ENCODE peak calls at places on chromosomes 16 and 17, in five cellular contexts. R is AG09309; S is tibial artery; V is CD8-positive, alpha-beta T cell; M is fibroblast of mammary gland. P is an unnamed sample.

GRCh38 chr16:85350973-85351372 is 238.7 kb upstream of the CIBAR2 start:
- DNase-seq in R (peak; percentile 92), S (peak; percentile 97), V (no peak), M (peak; percentile 83), P (no peak)

GRCh38 chr17:43832976-43833829 is at the start of gene MPP3:
- DNase-seq in R (no peak), S (peak; percentile 83), V (peak; percentile 35), M (peak; percentile 60), P (no peak)

GRCh38 chr17:78271419-78272160 is 40.2 kb downstream of the TMEM235 start:
- DNase-seq in R (no peak), S (no peak), V (no peak), M (no peak), P (no peak)

GRCh38 chr17:82489117-82489516 is 30.4 kb upstream of the FOXK2 start:
- DNase-seq in R (no peak), S (peak; percentile 97), V (no peak), M (peak; percentile 77), P (no peak)

GRCh38 chr17:12599185-12599920 is 66.3 kb upstream of the MYOCD start:
- DNase-seq in R (no peak), S (no peak), V (no peak), M (peak; percentile 25), P (no peak)

GRCh38 chr16:49061315-49061714 is 220.3 kb downstream of the CBLN1 start:
- DNase-seq in R (no peak), S (no peak), V (no peak), M (no peak), P (no peak)

GRCh38 chr16:79372504-79373184 is 227.9 kb downstream of the MAF start:
- DNase-seq in R (no peak), S (no peak), V (no peak), M (peak; percentile 73), P (no peak)

GRCh38 chr16:67767953-67768352 is 38.4 kb downstream of the RANBP10 start:
- DNase-seq in R (peak; percentile 32), S (no peak), V (no peak), M (peak; percentile 87), P (no peak)

GRCh38 chr16:55475919-55476318 is 3.1 kb upstream of the MMP2 start:
- DNase-seq in R (no peak), S (no peak), V (no peak), M (no peak), P (no peak)

GRCh38 chr17:5819396-5819795 is 235.1 kb upstream of the NLRP1 start:
- DNase-seq in R (no peak), S (no peak), V (no peak), M (no peak), P (no peak)

GRCh38 chr16:73196670-73197069 is 148.7 kb upstream of the ZFHX3 start:
- DNase-seq in R (no peak), S (peak; percentile 83), V (peak; percentile 3), M (peak; percentile 79), P (peak; percentile 26)

GRCh38 chr16:55324491-55325447 is 766 bp downstream of the IRX6 start:
- DNase-seq in R (no peak), S (peak; percentile 65), V (no peak), M (peak; percentile 1), P (no peak)

GRCh38 chr17:1591474-1592090 is 29.0 kb upstream of the PITPNA start:
- DNase-seq in R (no peak), S (no peak), V (no peak), M (no peak), P (no peak)

GRCh38 chr17:57735230-57735629 is 9.9 kb downstream of the CCDC182 start:
- DNase-seq in R (no peak), S (no peak), V (no peak), M (no peak), P (no peak)

GRCh38 chr16:49492090-49492801 is 118.6 kb downstream of the C16orf78 start:
- DNase-seq in R (no peak), S (peak; percentile 69), V (peak; percentile 28), M (no peak), P (no peak)

GRCh38 chr16:68384293-68385255 is 63.7 kb downstream of the SMPD3 start:
- DNase-seq in R (no peak), S (no peak), V (no peak), M (no peak), P (no peak)

GRCh38 chr17:17675925-17676534 is 5.2 kb upstream of the RAI1 start:
- DNase-seq in R (no peak), S (no peak), V (no peak), M (peak; percentile 43), P (no peak)

GRCh38 chr17:36547776-36548175 is 3.1 kb downstream of the GGNBP2 start:
- DNase-seq in R (no peak), S (no peak), V (no peak), M (no peak), P (no peak)

GRCh38 chr16:82226327-82226726 is 56.3 kb upstream of the MPHOSPH6 start:
- DNase-seq in R (no peak), S (no peak), V (no peak), M (no peak), P (no peak)

GRCh38 chr17:81028506-81028858 is 6.5 kb upstream of the BAIAP2 start:
- DNase-seq in R (no peak), S (no peak), V (no peak), M (no peak), P (no peak)

GRCh38 chr17:1643293-1643998 is 2.1 kb downstream of the SCARF1 start:
- DNase-seq in R (no peak), S (no peak), V (peak; percentile 42), M (no peak), P (no peak)

GRCh38 chr17:30926516-30926915 is 4.8 kb downstream of the ADAP2 start:
- DNase-seq in R (no peak), S (peak; percentile 0), V (no peak), M (no peak), P (no peak)

GRCh38 chr16:4747906-4748681 is 13.8 kb downstream of the DNAAF8 start:
- DNase-seq in R (no peak), S (no peak), V (no peak), M (no peak), P (no peak)
- H3K4me3 ChIP-seq in R (no peak overlapping the region), S (no peak overlapping the region), V (no peak overlapping the region), M (no peak overlapping the region), P (no peak overlapping the region)

GRCh38 chr16:14088155-14088753 is 17.1 kb downstream of the MRTFB start:
- DNase-seq in R (no peak), S (no peak), V (no peak), M (peak; percentile 77), P (no peak)
- TF ChIP-seq CTCF in R (no peak), S (no peak), V (no peak), M (no peak), P (no peak)

GRCh38 chr17:79613195-79613517 is 2.3 kb upstream of the RBFOX3 start:
- DNase-seq in R (no peak), S (no peak), V (no peak), M (no peak), P (no peak)
- H3K4me3 ChIP-seq in R (no peak overlapping the region), S (no peak overlapping the region), V (no peak overlapping the region), M (no peak overlapping the region), P (no peak overlapping the region)

GRCh38 chr16:86872126-86872525 is 293.8 kb downstream of the FOXL1 start:
- DNase-seq in R (no peak), S (no peak), V (no peak), M (no peak), P (no peak)

GRCh38 chr16:86877108-86877507 is 298.8 kb downstream of the FOXL1 start:
- DNase-seq in R (no peak), S (no peak), V (no peak), M (no peak), P (no peak)

GRCh38 chr16:86876499-86876898 is 298.1 kb downstream of the FOXL1 start:
- DNase-seq in R (no peak), S (no peak), V (no peak), M (no peak), P (no peak)

GRCh38 chr16:86872833-86873232 is 294.5 kb downstream of the FOXL1 start:
- DNase-seq in R (no peak), S (no peak), V (no peak), M (no peak), P (no peak)

DNA sequence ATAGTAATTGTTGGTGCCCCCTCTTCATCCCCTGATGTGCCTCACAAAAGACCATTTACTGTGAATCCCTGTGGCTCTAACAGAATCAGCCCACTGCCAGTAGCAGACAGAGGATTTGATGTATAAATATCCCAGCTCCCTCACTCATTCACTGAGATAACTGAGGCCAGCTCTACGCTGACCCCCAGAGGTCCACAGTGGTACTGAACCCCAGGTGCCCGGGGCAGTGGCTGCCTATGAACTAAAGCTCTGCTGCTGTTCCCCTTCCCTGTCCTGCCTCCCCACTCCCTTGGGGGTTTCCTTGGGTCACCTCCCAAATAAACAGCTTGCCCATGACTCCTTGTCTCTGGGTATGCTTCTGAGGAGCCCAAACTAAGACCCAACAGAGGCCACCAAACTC is 295.8 kb downstream of the FOXL1 start:
- DNase-seq in R (no peak), S (no peak), V (no peak), M (peak; percentile 32), P (no peak)
- TF ChIP-seq CTCF in R (peak; percentile 65), S (peak; percentile 18), V (no peak), M (peak; percentile 68), P (peak; percentile 83)

GRCh38 chr16:50680907-50681885 is at the start of gene SNX20:
- DNase-seq in R (no peak), S (peak; percentile 67), V (peak; percentile 62), M (no peak), P (no peak)
- H3K4me3 ChIP-seq in R (no peak within 1 kb of the TSS), S (peak within 1 kb of the TSS; percentile 12), V (peak within 1 kb of the TSS; percentile 65), M (no peak within 1 kb of the TSS), P (peak within 1 kb of the TSS; percentile 62)

DNA sequence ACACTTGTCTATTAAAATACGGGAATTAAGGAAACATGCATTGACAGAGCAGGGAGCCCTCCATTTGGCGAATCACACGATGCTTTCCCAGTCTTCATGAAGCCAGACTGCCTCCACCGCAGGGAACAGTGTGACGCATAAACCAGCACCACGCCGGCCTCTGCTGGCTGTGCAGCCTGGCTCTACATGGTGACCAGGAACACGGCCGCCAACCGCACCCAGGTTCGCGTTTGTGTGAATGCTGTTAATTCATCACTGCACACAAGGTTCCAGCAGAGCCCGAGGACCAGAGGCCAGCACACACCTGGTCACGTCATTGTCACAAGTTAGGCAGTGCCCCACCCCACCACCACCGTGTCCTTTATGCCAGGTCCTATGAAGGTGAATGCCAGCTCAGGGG is 26.7 kb downstream of the TMEM204 start:
- DNase-seq in R (no peak), S (no peak), V (no peak), M (no peak), P (no peak)
- TF ChIP-seq CTCF in R (no peak), S (no peak), V (no peak), M (no peak), P (no peak)

DNA sequence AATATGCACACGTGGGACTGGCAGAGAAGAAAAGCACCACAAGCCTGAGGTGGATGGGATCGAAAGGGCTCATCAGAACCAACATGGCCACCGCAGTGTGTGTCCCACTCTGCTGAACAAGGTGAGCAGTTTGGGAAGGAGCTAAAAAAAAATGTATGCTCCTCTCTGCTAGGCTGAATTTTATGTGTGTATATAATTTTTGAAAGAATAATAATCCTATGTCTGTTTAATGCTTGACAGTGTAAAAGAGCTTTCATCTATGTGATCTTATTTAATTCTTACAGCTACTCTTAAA is 14.2 kb upstream of the EEF2K start:
- DNase-seq in R (no peak), S (no peak), V (no peak), M (peak; percentile 52), P (no peak)
- H3K4me3 ChIP-seq in R (peak overlapping the region; percentile 54), S (peak overlapping the region; percentile 48), V (peak overlapping the region; percentile 66), M (peak overlapping the region; percentile 57), P (peak overlapping the region; percentile 54)

GRCh38 chr16:25487888-25488287 is 203.9 kb upstream of the HS3ST4 start:
- DNase-seq in R (no peak), S (no peak), V (no peak), M (no peak), P (no peak)
- TF ChIP-seq CTCF in R (no peak), S (no peak), V (no peak), M (no peak), P (no peak)

GRCh38 chr16:31105677-31106213 is 2.4 kb upstream of the BCKDK start:
- DNase-seq in R (no peak), S (peak; percentile 89), V (peak; percentile 74), M (peak; percentile 78), P (no peak)
- H3K4me3 ChIP-seq in R (no peak overlapping the region), S (peak overlapping the region; percentile 21), V (no peak overlapping the region), M (no peak overlapping the region), P (no peak overlapping the region)